ENCODE peak calls at places on chromosomes 3 and 15, in seven cellular contexts. U, J, H, T, P, E and C are unnamed samples.

GRCh38 chr3:12154151-12154550 is 4.6 kb downstream of the TIMP4 start:
- DNase-seq in U (no peak), J (no peak), H (no peak), T (no peak), P (peak), E (no peak), C (no peak)

GRCh38 chr15:70318594-70318993 is 220.9 kb upstream of the TLE3 start:
- DNase-seq in U (no peak), J (peak), H (no peak), T (no peak), P (no peak), E (no peak), C (no peak)

GRCh38 chr15:37031198-37031597 is 69.2 kb downstream of the MEIS2 start:
- DNase-seq in U (no peak), J (peak), H (no peak), T (no peak), P (peak), E (no peak), C (no peak)

GRCh38 chr15:61049003-61049402 is 180.1 kb downstream of the RORA start:
- DNase-seq in U (no peak), J (no peak), H (no peak), T (no peak), P (no peak), E (no peak), C (no peak)

GRCh38 chr3:142180761-142181362 is 31.5 kb upstream of the TFDP2 start:
- DNase-seq in U (peak), J (peak), H (peak), T (no peak), P (peak), E (no peak), C (peak)

GRCh38 chr3:24680214-24680967 is 185.7 kb upstream of the THRB start:
- DNase-seq in U (peak), J (no peak), H (peak), T (peak), P (peak), E (peak), C (no peak)

GRCh38 chr15:85312925-85313324 is 67.5 kb upstream of the AKAP13 start:
- DNase-seq in U (peak), J (peak), H (no peak), T (no peak), P (peak), E (no peak), C (no peak)

GRCh38 chr15:93088200-93088980 is 621 bp downstream of the RGMA start:
- DNase-seq in U (peak), J (no peak), H (no peak), T (no peak), P (no peak), E (no peak), C (peak)

GRCh38 chr3:69838217-69838616 is 99.0 kb downstream of the MITF start:
- DNase-seq in U (peak), J (peak), H (no peak), T (no peak), P (peak), E (no peak), C (no peak)

GRCh38 chr15:52709172-52709979 is 30.2 kb upstream of the ATOSA start:
- DNase-seq in U (peak), J (no peak), H (no peak), T (peak), P (no peak), E (no peak), C (no peak)

GRCh38 chr3:187713504-187713903 is 11.1 kb upstream of the RTP2 start:
- DNase-seq in U (no peak), J (peak), H (no peak), T (no peak), P (no peak), E (no peak), C (no peak)

GRCh38 chr3:117443014-117443413 is 733.4 kb downstream of the TUSC7 start:
- DNase-seq in U (peak), J (no peak), H (no peak), T (no peak), P (no peak), E (no peak), C (no peak)

GRCh38 chr3:151379083-151379734 is 5.3 kb downstream of the P2RY12 start:
- DNase-seq in U (peak), J (no peak), H (no peak), T (no peak), P (no peak), E (no peak), C (peak)